ENCODE peak calls at places on chromosomes 12 and 14, in eight cellular contexts. U is heart left ventricle, O is hepatocyte, H is endothelial cell, G is dorsolateral prefrontal cortex, C is pancreas, I is uterus, F is ovary. L is an unnamed sample.
A peak's percentile ranks its signal among the peaks of the same experiment; 100 is the strongest.

GRCh38 chr14:88831285-88831684 is 6.8 kb downstream of the TTC8 start:
- DNase-seq in H (no peak), F (no peak), O (no peak), I (no peak), U (no peak), C (no peak), G (no peak), L (no peak)

GRCh38 chr12:69648476-69648875 is 37.8 kb upstream of the LRRC10 start:
- DNase-seq in G (no peak), U (no peak), I (no peak), C (no peak), H (no peak), O (peak; percentile 44), F (no peak), L (peak; percentile 79)

GRCh38 chr14:33359288-33359881 is 420.7 kb downstream of the NPAS3 start:
- DNase-seq in I (no peak), C (no peak), F (no peak), U (no peak), O (no peak), G (no peak), H (no peak), L (peak; percentile 5)

GRCh38 chr14:68687746-68688145 is 105.1 kb downstream of the ZFP36L1 start:
- DNase-seq in F (no peak), C (no peak), H (no peak), U (no peak), G (no peak), O (no peak), I (peak; percentile 13), L (peak; percentile 80)

GRCh38 chr12:27577688-27578087 is 53.7 kb downstream of the PPFIBP1 start:
- DNase-seq in I (no peak), O (no peak), U (no peak), H (no peak), C (no peak), G (no peak), F (no peak), L (peak; percentile 33)

GRCh38 chr12:51889216-51890134 is 1.6 kb downstream of the ANKRD33 start:
- DNase-seq in H (no peak), G (no peak), U (peak; percentile 18), F (no peak), O (no peak), C (no peak), I (no peak), L (no peak)

GRCh38 chr14:104756477-104757237 is 3.7 kb downstream of the SIVA1 start:
- DNase-seq in H (no peak), C (no peak), I (no peak), G (no peak), U (peak; percentile 22), O (no peak), F (no peak), L (no peak)

GRCh38 chr14:91890291-91890749 is 23.0 kb upstream of the TC2N start:
- DNase-seq in O (no peak), H (no peak), I (no peak), C (no peak), G (no peak), F (no peak), U (no peak), L (no peak)

GRCh38 chr12:122282066-122282465 is 15.8 kb upstream of the VPS33A start:
- DNase-seq in H (no peak), G (no peak), I (no peak), C (no peak), O (no peak), F (no peak), U (no peak), L (peak; percentile 38)

GRCh38 chr14:66311935-66312334 is 174.2 kb upstream of the CCDC196 start:
- DNase-seq in F (no peak), C (no peak), H (no peak), O (no peak), I (no peak), G (no peak), U (no peak), L (no peak)

GRCh38 chr12:3655331-3655900 is 97.5 kb downstream of the CRACR2A start:
- DNase-seq in O (no peak), C (no peak), U (no peak), F (no peak), I (no peak), G (no peak), H (peak; percentile 31), L (peak; percentile 12)

GRCh38 chr12:94405378-94406116 is 54.1 kb downstream of the CEP83 start:
- DNase-seq in I (no peak), O (no peak), U (no peak), C (no peak), F (no peak), H (no peak), G (no peak), L (no peak)

GRCh38 chr14:61638595-61639391 is 56.5 kb upstream of the HIF1A start:
- DNase-seq in U (no peak), C (no peak), O (no peak), I (no peak), H (no peak), G (no peak), F (no peak), L (peak; percentile 98)

GRCh38 chr14:54637829-54638446 is 71.0 kb downstream of the SAMD4A start:
- DNase-seq in G (no peak), O (peak; percentile 34), I (no peak), F (no peak), U (no peak), H (no peak), C (no peak), L (peak; percentile 75)

GRCh38 chr12:118136559-118137003 is 657 bp downstream of the PEBP1 start:
- DNase-seq in U (peak; percentile 69), H (peak; percentile 30), C (peak; percentile 74), G (peak; percentile 40), F (peak; percentile 69), O (peak; percentile 71), I (peak; percentile 43), L (peak; percentile 52)

GRCh38 chr12:1634590-1635191 is 5.7 kb downstream of the WNT5B start:
- DNase-seq in C (peak; percentile 88), I (peak; percentile 78), O (peak; percentile 87), H (peak; percentile 83), U (peak; percentile 84), G (peak; percentile 78), F (peak; percentile 88), L (peak; percentile 68)

GRCh38 chr12:124228050-124228711 is 66.7 kb upstream of the RFLNA start:
- DNase-seq in C (no peak), U (no peak), O (no peak), F (no peak), H (no peak), G (no peak), I (no peak), L (no peak)

GRCh38 chr14:75521415-75522199 is 662 bp upstream of the BATF start:
- DNase-seq in F (no peak), C (no peak), I (no peak), H (no peak), G (no peak), O (peak; percentile 42), U (no peak), L (no peak)

GRCh38 chr12:101781834-101782543 is 42.7 kb upstream of the SYCP3 start:
- DNase-seq in F (no peak), O (no peak), U (no peak), H (no peak), C (no peak), I (no peak), G (no peak), L (peak; percentile 6)

GRCh38 chr12:65879878-65880277 is 55.6 kb downstream of the HMGA2 start:
- DNase-seq in U (no peak), F (no peak), C (no peak), I (no peak), G (no peak), O (no peak), H (no peak), L (peak; percentile 96)

GRCh38 chr12:131134523-131135310 is 181.0 kb downstream of the ADGRD1 start:
- DNase-seq in O (no peak), C (no peak), F (no peak), I (no peak), G (no peak), H (peak; percentile 1), U (no peak), L (no peak)

GRCh38 chr14:20989787-20990600 is at the start of gene METTL17:
- DNase-seq in I (peak; percentile 91), H (peak; percentile 74), G (peak; percentile 83), U (peak; percentile 94), O (peak; percentile 96), F (peak; percentile 92), C (peak; percentile 85), L (peak; percentile 98)

GRCh38 chr12:104416637-104417036 is 40.1 kb upstream of the CHST11 start:
- DNase-seq in I (no peak), C (no peak), O (no peak), F (no peak), U (no peak), G (no peak), H (no peak), L (no peak)

GRCh38 chr12:11958216-11959091 is 112.3 kb upstream of the BCL2L14 start:
- DNase-seq in F (no peak), H (no peak), I (no peak), G (no peak), U (no peak), C (no peak), O (peak; percentile 16), L (peak; percentile 85)
- TF ChIP-seq CTCF in F (no peak), H (no peak), I (no peak), G (no peak), U (no peak), C (no peak), O (no peak), L (peak; percentile 10)

GRCh38 chr14:51289169-51289568 is 49.1 kb downstream of the TMX1 start:
- DNase-seq in O (no peak), I (no peak), U (no peak), G (no peak), F (no peak), C (no peak), H (no peak), L (no peak)
- TF ChIP-seq CTCF in O (no peak), I (no peak), U (no peak), G (no peak), F (no peak), C (no peak), H (no peak), L (no peak)

GRCh38 chr12:18054925-18055324 is 35.1 kb downstream of the RERGL start:
- DNase-seq in I (no peak), F (no peak), G (no peak), H (no peak), O (no peak), U (no peak), C (no peak), L (no peak)
- TF ChIP-seq CTCF in I (no peak), F (no peak), G (no peak), H (no peak), O (no peak), U (no peak), C (no peak), L (no peak)

GRCh38 chr12:6866163-6866919 is 990 bp upstream of the TPI1 start:
- DNase-seq in F (peak; percentile 56), G (no peak), H (no peak), I (no peak), O (no peak), C (no peak), U (no peak), L (no peak)

GRCh38 chr12:6869049-6870021 is 2.0 kb downstream of the TPI1 start:
- DNase-seq in H (peak; percentile 86), G (peak; percentile 70), C (peak; percentile 91), F (peak; percentile 84), U (peak; percentile 77), I (peak; percentile 83), O (peak; percentile 93), L (peak; percentile 76)

GRCh38 chr12:6867407-6868210 is at the start of gene TPI1:
- DNase-seq in U (peak; percentile 89), O (peak; percentile 94), I (peak; percentile 89), G (peak; percentile 77), C (peak; percentile 92), F (peak; percentile 91), H (peak; percentile 84), L (peak; percentile 81)

GRCh38 chr12:6866920-6867406 is 368 bp upstream of the TPI1 start:
- DNase-seq in I (no peak), O (no peak), F (no peak), H (no peak), U (no peak), C (no peak), G (no peak), L (no peak)

GRCh38 chr12:6868211-6869048 is 1.1 kb downstream of the TPI1 start:
- DNase-seq in G (no peak), I (no peak), H (no peak), C (no peak), O (no peak), F (no peak), U (peak; percentile 22), L (no peak)
- TF ChIP-seq CTCF in G (no peak), I (no peak), H (no peak), C (no peak), O (no peak), F (no peak), U (no peak), L (peak; percentile 28)

L was measured in fibroblast of villous mesenchyme.